ENCODE peak calls at places on chromosomes 7 and 10, in ten cellular contexts. M is HFF-Myc; F is left ventricle myocardium inferior; P is GM23248; K is psoas muscle; J is GM03348; B is activated CD8-positive, alpha-beta memory T cell treated with anti-CD3 and anti-CD28 coated beads, Interleukin-2, amount 50 U/mL, for 48 hours; U is stimulated activated CD4-positive, alpha-beta T cell treated with anti-CD3 and anti-CD28 coated beads, Interleukin-4, amount 100 ng/mL, for 1 hour; N is NCI-H774; W is A172. R is an unnamed sample.

GRCh38 chr7:85535974-85536729 is 349.3 kb upstream of the SEMA3D start:
- DNase-seq in M (no peak), F (no peak), P (no peak), K (no peak), J (no peak), B (no peak), U (no peak), N (no peak), W (no peak), R (no peak)

GRCh38 chr7:50721160-50721559 is 61.5 kb downstream of the GRB10 start:
- DNase-seq in M (no peak), F (no peak), P (no peak), K (no peak), J (no peak), B (no peak), U (no peak), N (no peak), W (peak; percentile 88), R (no peak)

GRCh38 chr10:70952446-70952845 is 64.1 kb upstream of the PCBD1 start:
- DNase-seq in M (no peak), F (no peak), P (no peak), K (no peak), J (no peak), B (no peak), U (no peak), N (no peak), W (no peak), R (no peak)

GRCh38 chr10:62819521-62819920 is 3.4 kb upstream of the EGR2 start:
- DNase-seq in M (no peak), F (no peak), P (peak; percentile 21), K (no peak), J (no peak), B (no peak), U (no peak), N (no peak), W (no peak), R (no peak)

GRCh38 chr10:132397671-132398565 is 918 bp downstream of the PWWP2B start:
- DNase-seq in M (no peak), F (peak; percentile 32), P (peak; percentile 87), K (peak; percentile 60), J (peak; percentile 73), B (peak; percentile 73), U (peak; percentile 38), N (no peak), W (peak; percentile 33), R (no peak)

GRCh38 chr7:43756368-43757072 is 2.0 kb upstream of the BLVRA start:
- DNase-seq in M (peak; percentile 56), F (no peak), P (peak; percentile 85), K (no peak), J (peak; percentile 86), B (no peak), U (no peak), N (peak; percentile 9), W (peak; percentile 86), R (peak; percentile 17)

GRCh38 chr7:104643587-104644217 is 315.3 kb downstream of the LHFPL3 start:
- DNase-seq in M (no peak), F (no peak), P (peak; percentile 47), K (no peak), J (peak; percentile 27), B (no peak), U (no peak), N (no peak), W (no peak), R (no peak)

GRCh38 chr10:88971668-88972067 is 18.9 kb upstream of the FAS start:
- DNase-seq in M (no peak), F (no peak), P (peak; percentile 60), K (no peak), J (peak; percentile 42), B (no peak), U (no peak), N (no peak), W (no peak), R (no peak)

GRCh38 chr7:47452295-47452694 is 129.6 kb downstream of the TNS3 start:
- DNase-seq in M (no peak), F (no peak), P (no peak), K (no peak), J (no peak), B (no peak), U (no peak), N (no peak), W (no peak), R (no peak)

GRCh38 chr10:99411546-99411945 is 18.9 kb downstream of the GOT1 start:
- DNase-seq in M (no peak), F (no peak), P (no peak), K (no peak), J (no peak), B (no peak), U (no peak), N (no peak), W (no peak), R (no peak)

GRCh38 chr10:71708897-71709882 is 10.4 kb downstream of the C10orf105 start:
- DNase-seq in M (no peak), F (no peak), P (no peak), K (no peak), J (no peak), B (no peak), U (no peak), N (no peak), W (no peak), R (no peak)

GRCh38 chr10:124745678-124746077 is 1.5 kb upstream of the FAM53B start:
- DNase-seq in M (peak; percentile 75), F (no peak), P (peak; percentile 66), K (no peak), J (peak; percentile 25), B (no peak), U (no peak), N (no peak), W (peak; percentile 31), R (no peak)

GRCh38 chr7:106031271-106032029 is 68.4 kb downstream of the CDHR3 start:
- DNase-seq in M (no peak), F (no peak), P (no peak), K (no peak), J (no peak), B (no peak), U (no peak), N (no peak), W (no peak), R (no peak)

GRCh38 chr7:112290065-112290464 is 83.6 kb downstream of the ZNF277 start:
- DNase-seq in M (no peak), F (no peak), P (peak; percentile 60), K (no peak), J (peak; percentile 67), B (no peak), U (no peak), N (no peak), W (peak; percentile 33), R (no peak)

GRCh38 chr7:158957507-158957900 is 101.1 kb downstream of the DYNC2I1 start:
- DNase-seq in M (no peak), F (no peak), P (no peak), K (no peak), J (no peak), B (no peak), U (no peak), N (peak; percentile 38), W (no peak), R (no peak)

GRCh38 chr10:71860243-71861029 is 9.4 kb upstream of the PSAP start:
- DNase-seq in M (peak; percentile 99), F (peak; percentile 92), P (peak; percentile 100), K (peak; percentile 96), J (peak; percentile 95), B (peak; percentile 64), U (peak; percentile 42), N (peak; percentile 52), W (peak; percentile 99), R (peak; percentile 97)

GRCh38 chr7:158588085-158588877 is 658 bp upstream of the PTPRN2 start:
- DNase-seq in M (no peak), F (no peak), P (no peak), K (no peak), J (no peak), B (no peak), U (no peak), N (no peak), W (no peak), R (no peak)

GRCh38 chr7:84144480-84144879 is 50.1 kb downstream of the SEMA3A start:
- DNase-seq in M (no peak), F (no peak), P (peak; percentile 18), K (no peak), J (no peak), B (no peak), U (no peak), N (no peak), W (no peak), R (no peak)

GRCh38 chr7:51589111-51589510 is 272.5 kb upstream of the COBL start:
- DNase-seq in M (no peak), F (no peak), P (no peak), K (no peak), J (no peak), B (no peak), U (no peak), N (no peak), W (no peak), R (no peak)

GRCh38 chr7:155959894-155960293 is 147.6 kb upstream of the SHH start:
- DNase-seq in M (no peak), F (no peak), P (no peak), K (no peak), J (no peak), B (no peak), U (no peak), N (peak; percentile 31), W (peak; percentile 61), R (peak; percentile 60)

GRCh38 chr7:134155871-134156270 is 28.7 kb downstream of the LRGUK start:
- DNase-seq in M (no peak), F (no peak), P (no peak), K (no peak), J (no peak), B (no peak), U (no peak), N (no peak), W (no peak), R (no peak)

GRCh38 chr7:4645241-4645640 is 36.9 kb upstream of the FOXK1 start:
- DNase-seq in M (no peak), F (no peak), P (peak; percentile 55), K (no peak), J (peak; percentile 25), B (no peak), U (no peak), N (no peak), W (no peak), R (no peak)

GRCh38 chr7:143882020-143882610 is 19.9 kb downstream of the TCAF1 start:
- DNase-seq in M (no peak), F (peak; percentile 77), P (peak; percentile 53), K (peak; percentile 74), J (peak; percentile 60), B (no peak), U (no peak), N (peak; percentile 34), W (no peak), R (no peak)

GRCh38 chr10:31004611-31005193 is 27.0 kb downstream of the ZNF438 start:
- DNase-seq in M (peak; percentile 54), F (no peak), P (peak; percentile 89), K (no peak), J (peak; percentile 26), B (no peak), U (no peak), N (no peak), W (peak; percentile 92), R (no peak)

GRCh38 chr7:69256634-69257081 is 341.6 kb upstream of the AUTS2 start:
- DNase-seq in M (no peak), F (peak; percentile 52), P (peak; percentile 54), K (peak; percentile 60), J (no peak), B (no peak), U (no peak), N (no peak), W (no peak), R (peak; percentile 94)

GRCh38 chr10:30057421-30057841 is 2.0 kb downstream of the JCAD start:
- DNase-seq in M (no peak), F (no peak), P (peak; percentile 50), K (no peak), J (no peak), B (no peak), U (no peak), N (no peak), W (peak; percentile 72), R (no peak)

GRCh38 chr7:51647931-51648351 is 331.3 kb upstream of the COBL start:
- DNase-seq in M (no peak), F (no peak), P (no peak), K (no peak), J (no peak), B (no peak), U (no peak), N (peak; percentile 21), W (no peak), R (no peak)

GRCh38 chr7:95718556-95719410 is 53.6 kb upstream of the DYNC1I1 start:
- DNase-seq in M (no peak), F (no peak), P (peak; percentile 37), K (no peak), J (peak; percentile 43), B (no peak), U (no peak), N (peak; percentile 17), W (peak; percentile 9), R (no peak)

R was measured in lower leg skin.